ENCODE peak calls at places on chromosomes 1 and 21, in five cellular contexts. D is right atrium auricular region, U is HCT116, R is choroid plexus epithelial cell, X is PC-3. C is an unnamed sample.

GRCh38 chr1:93735722-93736121 is 54.1 kb upstream of the BCAR3 start:
- DNase-seq in D (no peak), U (no peak), R (peak; percentile 86), X (peak; percentile 56), C (no peak)

GRCh38 chr1:169957884-169958283 is 64.2 kb upstream of the SCYL3 start:
- DNase-seq in D (no peak), U (no peak), R (no peak), X (no peak), C (no peak)

GRCh38 chr1:30420519-30421050 is 302.8 kb downstream of the MATN1 start:
- DNase-seq in D (peak; percentile 38), U (no peak), R (no peak), X (no peak), C (no peak)

GRCh38 chr1:54811739-54812655 is 10.9 kb upstream of the TTC22 start:
- DNase-seq in D (no peak), U (no peak), R (no peak), X (no peak), C (no peak)

GRCh38 chr1:68827261-68827660 is 330.4 kb upstream of the DEPDC1 start:
- DNase-seq in D (no peak), U (no peak), R (no peak), X (no peak), C (no peak)

GRCh38 chr1:77888429-77889239 is at the start of gene NEXN:
- DNase-seq in D (peak; percentile 89), U (no peak), R (peak; percentile 79), X (peak; percentile 48), C (peak; percentile 30)

GRCh38 chr21:38534591-38534990 is 36.3 kb upstream of the ERG start:
- DNase-seq in D (no peak), U (no peak), R (no peak), X (no peak), C (no peak)

GRCh38 chr21:29737188-29737587 is 202.6 kb downstream of the GRIK1 start:
- DNase-seq in D (no peak), U (no peak), R (peak; percentile 6), X (no peak), C (no peak)

GRCh38 chr1:199512037-199512710 is 515.3 kb upstream of the NR5A2 start:
- DNase-seq in D (no peak), U (no peak), R (peak; percentile 20), X (no peak), C (no peak)

GRCh38 chr1:10459185-10459584 is 9.4 kb downstream of the CORT start:
- DNase-seq in D (no peak), U (peak; percentile 8), R (peak; percentile 95), X (peak; percentile 84), C (no peak)

GRCh38 chr1:163980391-163980790 is 578.6 kb upstream of the PBX1 start:
- DNase-seq in D (no peak), U (no peak), R (no peak), X (no peak), C (no peak)

GRCh38 chr1:30414086-30414850 is 309.1 kb downstream of the MATN1 start:
- DNase-seq in D (peak; percentile 40), U (no peak), R (no peak), X (no peak), C (no peak)

GRCh38 chr1:62420214-62420613 is 16.6 kb upstream of the USP1 start:
- DNase-seq in D (no peak), U (no peak), R (no peak), X (no peak), C (no peak)

GRCh38 chr1:14140800-14141526 is 441.0 kb downstream of the PRDM2 start:
- DNase-seq in D (peak; percentile 60), U (no peak), R (peak; percentile 5), X (peak; percentile 37), C (no peak)

GRCh38 chr1:164261691-164262240 is 297.2 kb upstream of the PBX1 start:
- DNase-seq in D (no peak), U (no peak), R (no peak), X (no peak), C (no peak)

GRCh38 chr1:16926491-16927195 is 4.9 kb downstream of the CROCC start:
- DNase-seq in D (no peak), U (no peak), R (peak; percentile 76), X (no peak), C (no peak)

GRCh38 chr1:226542623-226543103 is 5.9 kb upstream of the STUM start:
- DNase-seq in D (peak; percentile 66), U (no peak), R (no peak), X (no peak), C (no peak)

GRCh38 chr1:77489910-77490309 is 192.5 kb downstream of the ZZZ3 start:
- DNase-seq in D (no peak), U (no peak), R (peak; percentile 68), X (no peak), C (no peak)

GRCh38 chr1:2448098-2448445 is 28.0 kb upstream of the PLCH2 start:
- DNase-seq in D (no peak), U (no peak), R (no peak), X (no peak), C (no peak)

GRCh38 chr1:78716186-78716585 is 66.6 kb downstream of the IFI44 start:
- DNase-seq in D (no peak), U (no peak), R (peak; percentile 60), X (peak; percentile 13), C (no peak)

GRCh38 chr1:6711174-6711573 is 9.6 kb upstream of the DNAJC11 start:
- DNase-seq in D (no peak), U (no peak), R (no peak), X (no peak), C (no peak)

GRCh38 chr1:35536551-35537162 is 20.5 kb downstream of the KIAA0319L start:
- DNase-seq in D (no peak), U (no peak), R (no peak), X (no peak), C (no peak)

GRCh38 chr1:88608139-88608943 is 75.7 kb upstream of the PKN2 start:
- DNase-seq in D (no peak), U (peak; percentile 32), R (peak; percentile 56), X (peak; percentile 71), C (peak; percentile 38)

GRCh38 chr1:53959664-53960250 is 13.6 kb downstream of the LRRC42 start:
- DNase-seq in D (no peak), U (no peak), R (peak; percentile 43), X (peak; percentile 70), C (peak; percentile 46)

GRCh38 chr1:111754964-111755320 is 759 bp upstream of the DDX20 start:
- DNase-seq in D (no peak), U (no peak), R (peak; percentile 64), X (peak; percentile 47), C (peak; percentile 54)

GRCh38 chr1:179966551-179966950 is 11.9 kb downstream of the CEP350 start:
- DNase-seq in D (no peak), U (no peak), R (peak; percentile 26), X (no peak), C (no peak)

GRCh38 chr1:201022824-201023516 is 544 bp downstream of the KIF21B start:
- DNase-seq in D (no peak), U (no peak), R (peak; percentile 35), X (no peak), C (peak; percentile 60)

GRCh38 chr1:177088974-177089373 is 75.5 kb downstream of the ASTN1 start:
- DNase-seq in D (no peak), U (no peak), R (no peak), X (peak; percentile 28), C (no peak)

GRCh38 chr1:177080564-177080963 is 83.9 kb downstream of the ASTN1 start:
- DNase-seq in D (no peak), U (no peak), R (no peak), X (no peak), C (no peak)

GRCh38 chr1:177077734-177078489 is 86.6 kb downstream of the ASTN1 start:
- DNase-seq in D (no peak), U (no peak), R (peak; percentile 0), X (peak; percentile 67), C (no peak)

DNA sequence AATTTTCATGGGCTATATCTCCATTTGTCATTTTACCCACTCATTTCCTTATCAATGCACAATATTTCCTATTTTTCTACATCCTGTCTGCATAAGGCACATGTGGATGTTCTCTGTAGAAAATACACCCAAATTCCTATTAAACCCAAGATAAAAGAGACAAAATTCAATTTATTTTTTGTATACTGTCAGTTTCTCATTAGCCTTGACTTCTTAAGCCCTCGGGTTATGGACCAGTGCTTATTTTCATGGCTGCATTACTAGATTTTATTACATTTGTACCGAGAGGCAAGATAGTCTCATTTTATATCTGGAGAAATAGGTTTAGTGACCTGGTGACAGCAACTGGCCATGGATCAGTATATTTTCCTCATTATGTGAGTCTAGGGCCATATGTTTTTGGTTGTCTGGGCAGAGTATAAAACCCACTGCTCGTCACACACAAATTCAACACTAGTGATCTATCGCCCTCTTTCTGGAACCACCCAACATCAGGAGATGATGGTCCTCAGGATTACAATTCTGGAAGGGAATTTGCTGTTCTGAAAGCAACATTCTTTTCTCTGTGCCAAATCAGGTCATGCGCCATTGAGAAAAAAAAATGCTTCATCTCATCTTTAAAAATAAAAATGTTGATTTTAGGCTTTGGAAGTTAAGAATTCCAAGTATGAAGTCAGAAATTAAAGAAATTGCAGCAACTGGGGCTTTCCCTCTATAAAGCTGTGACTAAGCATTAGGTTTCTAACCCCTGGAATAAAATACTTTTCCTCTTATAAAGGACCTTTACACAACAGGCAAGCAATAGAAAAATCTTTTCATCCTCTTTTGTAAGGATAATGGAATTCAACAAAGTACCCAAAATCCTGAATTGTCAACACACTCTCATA is 81.4 kb downstream of the ASTN1 start:
- DNase-seq in D (no peak), U (no peak), R (peak; percentile 5), X (peak; percentile 83), C (no peak)
- H3K4me3 ChIP-seq in D (no peak overlapping the region), U (no peak overlapping the region), R (no peak overlapping the region), X (no peak overlapping the region), C (no peak overlapping the region)

GRCh38 chr1:155083865-155084721 is 5.5 kb downstream of the EFNA3 start:
- DNase-seq in D (no peak), U (no peak), R (no peak), X (peak; percentile 71), C (peak; percentile 55)
- TF ChIP-seq CTCF in D (no peak), U (peak; percentile 44), R (peak; percentile 37), X (peak; percentile 61), C (peak; percentile 22)

DNA sequence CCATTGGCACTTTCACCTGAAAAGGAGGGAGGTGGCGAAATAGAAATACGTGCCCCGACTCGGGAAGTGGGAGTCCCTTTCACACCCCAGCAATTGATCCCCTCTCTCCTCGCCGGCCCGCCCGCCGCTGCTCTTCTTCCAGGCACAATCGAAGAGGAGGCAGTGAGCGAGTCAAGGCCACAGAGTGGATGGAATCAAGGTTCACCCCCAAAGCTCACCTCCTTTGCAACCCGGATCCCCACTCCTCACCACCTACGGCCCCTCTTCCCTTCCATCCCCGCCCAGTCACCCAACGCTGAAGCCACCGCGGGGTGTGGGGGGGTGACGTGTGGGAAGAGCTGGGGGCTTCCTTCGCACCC is 771 bp downstream of the PLPPR5 start:
- DNase-seq in D (no peak), U (no peak), R (no peak), X (no peak), C (no peak)
- H3K4me3 ChIP-seq in D (no peak overlapping the region), U (no peak overlapping the region), R (no peak overlapping the region), X (peak overlapping the region; percentile 68), C (no peak overlapping the region)

GRCh38 chr1:109980324-109981127 is 4.0 kb upstream of the AHCYL1 start:
- DNase-seq in D (no peak), U (peak; percentile 26), R (no peak), X (peak; percentile 69), C (peak; percentile 42)
- TF ChIP-seq CTCF in D (peak; percentile 71), U (peak; percentile 64), R (peak; percentile 62), X (peak; percentile 88), C (peak; percentile 55)